ENCODE peak calls at places on chromosome 13, in four cellular contexts. A is neural progenitor cell, V is OCI-LY7, T is cardiac muscle cell. S is an unnamed sample.

GRCh38 chr13:34155931-34156607 is 338.1 kb downstream of the RFC3 start:
- DNase-seq in V (no peak), A (no peak), T (no peak), S (no peak)

GRCh38 chr13:97445504-97446187 is 11.7 kb downstream of the RAP2A start:
- DNase-seq in A (no peak), V (no peak), T (no peak), S (no peak)

GRCh38 chr13:94157705-94158218 is 321.7 kb downstream of the DCT start:
- DNase-seq in A (no peak), T (no peak), V (no peak), S (no peak)

GRCh38 chr13:75788494-75788991 is 152.4 kb downstream of the LMO7 start:
- DNase-seq in V (no peak), T (no peak), A (no peak), S (no peak)

GRCh38 chr13:80121038-80121437 is 219.9 kb downstream of the SPRY2 start:
- DNase-seq in A (no peak), T (no peak), V (no peak), S (no peak)

GRCh38 chr13:81142306-81142999 is 801.5 kb upstream of the SPRY2 start:
- DNase-seq in T (no peak), V (no peak), A (no peak), S (no peak)

GRCh38 chr13:39035799-39036198 is 2.1 kb downstream of the PROSER1 start:
- DNase-seq in A (no peak), T (no peak), V (no peak), S (no peak)

GRCh38 chr13:43319617-43320444 is 296.4 kb downstream of the DNAJC15 start:
- DNase-seq in T (no peak), A (peak; percentile 57), V (no peak), S (no peak)

GRCh38 chr13:113062691-113063090 is 42.9 kb upstream of the F7 start:
- DNase-seq in T (no peak), A (no peak), V (no peak), S (no peak)

GRCh38 chr13:43785681-43786471 is 896 bp downstream of the ENOX1 start:
- DNase-seq in V (peak; percentile 9), T (peak; percentile 86), A (peak; percentile 77), S (peak; percentile 63)

GRCh38 chr13:35769812-35770211 is 293.3 kb upstream of the MAB21L1 start:
- DNase-seq in A (no peak), V (no peak), T (no peak), S (no peak)

GRCh38 chr13:114096811-114097503 is 35.5 kb downstream of the RASA3 start:
- DNase-seq in T (no peak), A (no peak), V (no peak), S (peak; percentile 49)
- H3K4me1 ChIP-seq in T (peaks cover 29% of the 10 kb centered on the region), A (peaks cover 8% of the 10 kb centered on the region), V (peaks cover 9% of the 10 kb centered on the region), S (no peaks in the 10 kb centered on the region)

GRCh38 chr13:20160346-20161274 is at the start of gene GJA3:
- DNase-seq in V (no peak), A (peak; percentile 84), T (peak; percentile 86), S (no peak)

GRCh38 chr13:20161275-20161950 is 561 bp upstream of the GJA3 start:
- DNase-seq in A (peak; percentile 53), V (peak; percentile 19), T (peak; percentile 82), S (no peak)

GRCh38 chr13:20159646-20160345 is 1.1 kb downstream of the GJA3 start:
- DNase-seq in A (peak; percentile 51), T (peak; percentile 65), V (no peak), S (no peak)

GRCh38 chr13:20157387-20157786 is 3.5 kb downstream of the GJA3 start:
- DNase-seq in V (no peak), T (no peak), A (no peak), S (no peak)

DNA sequence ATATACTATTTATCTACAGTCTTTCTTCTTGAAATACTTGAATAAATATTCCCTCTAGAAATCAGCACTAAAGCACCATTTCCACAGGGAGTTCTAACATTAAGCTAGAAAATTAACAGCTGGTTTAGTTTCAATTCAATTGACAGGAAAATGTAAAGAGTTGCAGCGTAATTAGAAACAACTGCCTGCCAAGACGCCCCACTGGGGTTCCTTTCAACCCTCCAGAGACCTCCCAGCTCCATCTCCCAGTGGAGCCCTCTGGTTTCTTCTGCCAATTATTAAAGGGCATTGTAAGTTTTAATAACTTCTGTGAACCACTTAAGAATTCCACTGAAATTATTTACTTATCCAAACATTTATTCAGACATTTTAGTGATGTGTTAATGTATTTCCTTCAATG is 4.1 kb downstream of the GJA3 start:
- DNase-seq in V (no peak), A (peak; percentile 55), T (no peak), S (no peak)
- H3K4me1 ChIP-seq in V (peaks cover 9% of the 10 kb centered on the region), A (peaks cover 18% of the 10 kb centered on the region), T (peaks cover 15% of the 10 kb centered on the region), S (no peaks in the 10 kb centered on the region)

GRCh38 chr13:98485561-98485960 is 91.3 kb downstream of the STK24 start:
- DNase-seq in A (no peak), V (no peak), T (no peak), S (no peak)
- H3K4me1 ChIP-seq in A (peaks cover 68% of the 10 kb centered on the region), V (peaks cover 56% of the 10 kb centered on the region), T (peaks cover 72% of the 10 kb centered on the region), S (peaks cover 30% of the 10 kb centered on the region)

GRCh38 chr13:99215466-99215865 is 14.8 kb downstream of the UBAC2 start:
- DNase-seq in V (no peak), A (no peak), T (no peak), S (no peak)
- H3K4me1 ChIP-seq in V (peaks cover 36% of the 10 kb centered on the region), A (peaks cover 30% of the 10 kb centered on the region), T (peaks cover 20% of the 10 kb centered on the region), S (peaks cover 4% of the 10 kb centered on the region)

S was measured in RWPE2.